ENCODE peak calls at places on chromosomes 4 and X, in five cellular contexts. M is lower lobe of right lung, K is psoas muscle, T is IMR-90, U is AG04449. W is an unnamed sample.

GRCh38 chr4:1211371-1211770 is 37.6 kb downstream of the CTBP1 start:
- DNase-seq in U (no peak), K (peak; percentile 28), T (no peak), M (peak; percentile 30), W (no peak)

GRCh38 chrX:134375691-134376090 is 84.3 kb upstream of the HPRT1 start:
- DNase-seq in K (no peak), M (no peak), U (no peak), T (no peak), W (no peak)

GRCh38 chr4:55547461-55547770 is 707 bp upstream of the CLOCK start:
- DNase-seq in K (peak; percentile 64), M (no peak), U (no peak), T (no peak), W (no peak)

GRCh38 chr4:89640620-89641366 is 196.2 kb downstream of the SNCA start:
- DNase-seq in T (peak; percentile 49), M (peak; percentile 45), U (peak; percentile 2), K (no peak), W (no peak)

GRCh38 chr4:101264993-101265815 is 82.1 kb downstream of the PPP3CA start:
- DNase-seq in T (no peak), K (no peak), U (no peak), M (no peak), W (no peak)

GRCh38 chrX:115689931-115690330 is 129.0 kb downstream of the PLS3 start:
- DNase-seq in M (no peak), K (no peak), U (no peak), T (peak; percentile 9), W (no peak)

GRCh38 chr4:172850838-172851237 is 317.8 kb upstream of the GALNT7 start:
- DNase-seq in K (no peak), T (peak; percentile 95), U (peak; percentile 34), M (no peak), W (no peak)

GRCh38 chr4:150242820-150243458 is 164.7 kb downstream of the DCLK2 start:
- DNase-seq in M (no peak), U (no peak), K (no peak), T (peak; percentile 60), W (no peak)

GRCh38 chr4:56979674-56980073 is 978 bp downstream of the POLR2B start:
- DNase-seq in T (peak; percentile 19), K (no peak), M (no peak), U (no peak), W (no peak)

GRCh38 chr4:23333946-23334878 is 555.6 kb downstream of the PPARGC1A start:
- DNase-seq in K (no peak), M (no peak), T (peak; percentile 71), U (peak; percentile 37), W (no peak)

GRCh38 chr4:1469596-1470392 is 63.6 kb upstream of the NKX1-1 start:
- DNase-seq in U (no peak), T (no peak), M (peak; percentile 38), K (peak; percentile 38), W (peak; percentile 5)

DNA sequence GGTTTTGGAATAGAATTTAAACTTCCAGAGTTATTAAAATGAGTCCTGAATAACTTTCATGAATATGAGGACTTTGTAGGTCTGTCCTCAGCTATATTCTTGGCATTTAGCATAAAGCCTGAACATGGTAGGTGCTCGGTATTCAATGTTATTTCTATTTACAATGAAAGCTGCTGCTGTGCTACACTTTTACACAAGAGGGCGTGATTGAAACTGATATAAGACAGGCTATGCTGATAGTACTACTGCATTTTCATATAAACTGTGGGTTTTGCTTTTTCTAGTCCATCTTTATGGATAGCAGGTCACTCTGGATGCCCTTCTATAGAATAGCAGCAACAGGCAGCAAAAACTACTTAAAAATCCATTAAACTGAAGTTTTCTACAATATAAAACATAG is 12.3 kb upstream of the GNPDA2 start:
- DNase-seq in U (no peak), T (no peak), M (no peak), K (no peak), W (no peak)
- TF ChIP-seq CTCF in U (peak; percentile 26), T (peak; percentile 26), M (no peak), K (no peak), W (no peak)

GRCh38 chr4:6549445-6549844 is 25.5 kb upstream of the MAN2B2 start:
- DNase-seq in M (no peak), U (no peak), K (no peak), T (no peak), W (no peak)

GRCh38 chr4:6548882-6549230 is 26.1 kb upstream of the MAN2B2 start:
- DNase-seq in U (no peak), T (no peak), M (no peak), K (no peak), W (no peak)

GRCh38 chr4:6549890-6550620 is 24.9 kb upstream of the MAN2B2 start:
- DNase-seq in K (peak; percentile 36), U (no peak), M (no peak), T (no peak), W (no peak)

GRCh38 chr4:6546681-6547447 is 28.1 kb upstream of the MAN2B2 start:
- DNase-seq in T (peak; percentile 72), U (peak; percentile 12), M (no peak), K (no peak), W (no peak)

DNA sequence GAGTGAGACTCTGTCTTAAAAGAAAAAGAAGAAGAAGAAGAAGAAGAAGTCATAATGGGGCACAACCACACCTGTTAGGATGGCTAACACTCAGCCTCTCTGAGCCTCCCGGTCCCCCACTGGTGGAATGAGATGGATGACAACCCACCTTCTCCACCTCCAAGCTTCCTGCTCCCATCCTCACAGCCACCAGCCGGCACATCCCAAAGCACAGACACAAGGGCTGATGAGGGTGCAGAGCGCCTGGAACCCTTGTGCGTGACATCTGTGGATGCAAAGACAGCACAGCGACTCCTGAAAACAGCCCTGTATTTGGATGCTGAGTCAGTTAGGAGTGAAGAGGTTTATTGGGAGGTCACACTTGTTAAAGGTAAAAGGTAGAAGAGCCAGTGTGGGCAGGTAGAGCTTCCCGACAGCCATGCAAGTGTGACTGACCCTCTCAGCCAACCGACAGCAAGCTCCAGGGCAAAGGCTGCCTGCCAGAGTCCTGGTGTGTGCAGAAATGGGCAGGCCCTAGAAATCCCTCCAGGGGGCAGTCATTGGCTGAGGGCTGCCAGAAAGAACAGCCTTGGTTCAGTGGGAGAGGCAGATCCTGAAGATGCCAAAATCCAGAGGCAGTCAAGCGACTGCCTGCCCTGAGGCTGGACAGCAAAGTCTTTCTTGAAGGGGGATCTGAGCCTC is 26.6 kb upstream of the MAN2B2 start:
- DNase-seq in U (no peak), K (no peak), T (peak; percentile 22), M (no peak), W (no peak)
- TF ChIP-seq CTCF in U (peak; percentile 49), K (no peak), T (peak; percentile 43), M (no peak), W (no peak)

GRCh38 chr4:88212253-88212561 is 53.8 kb upstream of the ABCG2 start:
- DNase-seq in U (no peak), K (no peak), T (no peak), M (no peak), W (no peak)
- TF ChIP-seq CTCF in U (no peak), K (no peak), T (no peak), M (no peak), W (no peak)

GRCh38 chr4:25993564-25994185 is 79.7 kb downstream of the SMIM20 start:
- DNase-seq in K (peak; percentile 71), U (no peak), T (no peak), M (no peak), W (no peak)
- TF ChIP-seq CTCF in K (peak; percentile 10), U (peak; percentile 5), T (peak; percentile 8), M (no peak), W (no peak)

DNA sequence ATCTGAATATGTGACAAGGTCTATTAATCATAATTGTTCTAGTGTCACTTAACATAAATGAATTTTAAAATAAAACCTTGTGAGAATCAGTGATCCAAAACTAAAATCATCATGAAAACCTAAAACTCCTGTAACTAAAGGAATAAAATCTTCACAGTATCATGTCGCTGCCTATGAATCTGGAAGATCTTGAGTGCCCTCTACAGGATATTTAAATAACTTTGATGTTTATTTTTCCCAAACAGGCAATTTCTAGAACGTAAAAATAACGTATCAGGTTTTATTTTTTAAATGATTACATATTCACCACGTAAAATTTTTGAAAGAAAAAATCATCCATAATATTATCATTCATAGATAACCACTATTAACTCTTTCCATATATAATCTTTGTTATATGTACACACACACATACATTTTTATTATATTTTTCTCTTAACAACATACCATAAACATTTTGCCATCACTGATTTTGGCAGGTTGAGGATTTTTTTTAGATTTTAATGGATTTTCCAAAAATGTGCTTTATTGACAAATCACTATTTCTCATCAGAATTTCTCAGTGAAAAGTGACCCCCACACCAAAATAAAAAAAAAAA is 79.6 kb downstream of the COMMD8 start:
- DNase-seq in M (no peak), U (no peak), K (no peak), T (peak; percentile 64), W (no peak)
- TF ChIP-seq CTCF in M (peak; percentile 42), U (peak; percentile 29), K (peak; percentile 43), T (peak; percentile 79), W (no peak)

GRCh38 chrX:20527458-20528099 is 260.9 kb upstream of the RPS6KA3 start:
- DNase-seq in K (peak; percentile 48), T (peak; percentile 38), U (no peak), M (no peak), W (no peak)
- TF ChIP-seq CTCF in K (peak; percentile 71), T (peak; percentile 66), U (no peak), M (peak; percentile 48), W (no peak)

GRCh38 chrX:34893741-34894140 is 48.9 kb upstream of the FAM47B start:
- DNase-seq in K (no peak), T (peak; percentile 16), M (no peak), U (no peak), W (no peak)
- TF ChIP-seq CTCF in K (peak; percentile 36), T (peak; percentile 46), M (no peak), U (no peak), W (no peak)

GRCh38 chrX:22383988-22384387 is 111.3 kb downstream of the CBLL2 start:
- DNase-seq in U (no peak), M (no peak), K (no peak), T (no peak), W (no peak)
- TF ChIP-seq CTCF in U (no peak), M (no peak), K (no peak), T (no peak), W (no peak)

GRCh38 chr4:4594531-4594930 is 52.7 kb upstream of the STX18 start:
- DNase-seq in T (no peak), M (no peak), K (no peak), U (no peak), W (no peak)

GRCh38 chr4:4593596-4593995 is 51.7 kb upstream of the STX18 start:
- DNase-seq in T (no peak), M (no peak), K (no peak), U (no peak), W (no peak)

GRCh38 chr4:4596720-4597119 is 54.9 kb upstream of the STX18 start:
- DNase-seq in M (no peak), K (no peak), U (no peak), T (no peak), W (no peak)

GRCh38 chr4:4592414-4592813 is 50.6 kb upstream of the STX18 start:
- DNase-seq in U (no peak), M (no peak), T (no peak), K (no peak), W (no peak)

GRCh38 chr4:4595252-4595651 is 53.4 kb upstream of the STX18 start:
- DNase-seq in T (no peak), M (no peak), U (no peak), K (no peak), W (no peak)
- TF ChIP-seq CTCF in T (no peak), M (no peak), U (no peak), K (no peak), W (no peak)